ENCODE peak calls at places on chromosomes 7 and 10, in seven cellular contexts. J is HCT116, C is GM12878, R is K562, L is HepG2, V is H1, B is SK-N-SH. S is an unnamed sample.

GRCh38 chr10:71244638-71245419 is 32.5 kb downstream of the UNC5B start:
- DNase-seq in R (no peak), J (no peak), V (no peak), L (no peak), B (peak; percentile 81), C (no peak), S (no peak)

GRCh38 chr10:452512-453504 is 236.7 kb downstream of the DIP2C start:
- DNase-seq in L (no peak), B (peak; percentile 69), V (no peak), R (no peak), J (no peak), C (no peak), S (no peak)

GRCh38 chr7:12623885-12624498 is 53.5 kb downstream of the SCIN start:
- DNase-seq in J (peak; percentile 13), C (no peak), V (no peak), B (peak; percentile 29), L (no peak), R (peak; percentile 28), S (peak; percentile 13)

GRCh38 chr10:59905066-59905734 is 1.2 kb downstream of the CCDC6 start:
- DNase-seq in V (peak; percentile 70), C (no peak), L (no peak), B (peak; percentile 70), J (no peak), R (no peak), S (no peak)

GRCh38 chr7:7898155-7898554 is 70.4 kb upstream of the GLCCI1 start:
- DNase-seq in V (no peak), R (no peak), L (no peak), C (no peak), J (no peak), B (no peak), S (no peak)

GRCh38 chr7:41579961-41580935 is 122.6 kb downstream of the INHBA start:
- DNase-seq in C (no peak), V (no peak), L (no peak), J (no peak), B (no peak), R (no peak), S (no peak)

GRCh38 chr7:31145339-31145738 is 93.2 kb downstream of the ADCYAP1R1 start:
- DNase-seq in C (no peak), B (no peak), J (no peak), L (no peak), V (no peak), R (no peak), S (peak; percentile 35)

GRCh38 chr10:21509391-21510217 is 15.9 kb downstream of the SKIDA1 start:
- DNase-seq in B (no peak), J (no peak), C (no peak), V (peak; percentile 75), L (no peak), R (no peak), S (no peak)

GRCh38 chr10:101032637-101033201 is 1.7 kb downstream of the SFXN3 start:
- DNase-seq in R (no peak), V (no peak), J (peak; percentile 60), B (peak; percentile 83), L (peak; percentile 44), C (no peak), S (no peak)

GRCh38 chr7:34807548-34808340 is 149.7 kb downstream of the NPSR1 start:
- DNase-seq in R (no peak), L (no peak), J (no peak), B (no peak), V (no peak), C (no peak), S (no peak)

GRCh38 chr10:86170255-86171153 is 196.1 kb downstream of the GRID1 start:
- DNase-seq in J (no peak), V (no peak), C (peak; percentile 25), R (no peak), B (no peak), L (no peak), S (no peak)

GRCh38 chr7:101255841-101256240 is 11.0 kb upstream of the FIS1 start:
- DNase-seq in L (no peak), J (no peak), V (no peak), B (no peak), R (no peak), C (no peak), S (no peak)

GRCh38 chr10:60224129-60224705 is 165.5 kb downstream of the ANK3 start:
- DNase-seq in L (no peak), C (no peak), V (no peak), R (no peak), B (peak; percentile 56), J (no peak), S (no peak)

GRCh38 chr7:139708541-139708940 is 69.3 kb downstream of the HIPK2 start:
- DNase-seq in J (no peak), C (peak; percentile 58), B (no peak), L (no peak), V (no peak), R (no peak), S (no peak)

GRCh38 chr7:131691454-131692130 is 135.2 kb upstream of the PODXL start:
- DNase-seq in B (no peak), J (no peak), L (no peak), R (no peak), C (no peak), V (no peak), S (no peak)

DNA sequence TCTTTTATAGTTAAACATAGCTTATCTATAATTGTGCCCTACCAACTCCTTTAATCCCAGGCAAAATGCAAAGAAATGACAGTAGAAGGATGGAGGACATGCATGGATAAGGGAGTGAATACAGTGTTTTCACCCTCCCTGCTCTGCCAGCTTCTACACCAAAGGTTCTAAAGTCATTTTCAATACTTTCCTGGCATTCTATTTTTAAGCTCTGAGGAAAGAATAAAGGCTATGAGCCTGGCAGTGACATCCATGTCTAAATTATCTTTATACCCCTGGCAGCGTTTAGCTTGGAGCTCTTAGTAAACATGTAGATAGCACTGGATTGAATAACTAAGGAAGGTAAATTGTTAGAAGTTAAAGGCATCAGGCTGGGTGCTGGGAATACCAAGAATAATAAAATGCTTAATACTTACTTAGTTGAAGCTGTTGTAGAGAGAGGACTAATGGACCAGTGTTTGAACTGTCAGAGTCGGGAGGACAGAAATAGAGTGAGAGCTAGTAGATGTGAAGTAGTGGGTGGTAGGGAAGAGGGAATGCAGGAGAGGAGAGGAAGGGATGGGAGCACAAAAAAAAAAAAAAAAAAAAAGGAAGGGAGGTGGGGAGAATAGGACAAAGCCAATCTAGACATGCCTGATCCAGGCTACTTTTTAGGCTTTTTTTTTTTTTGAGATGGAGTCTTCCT is 518.9 kb downstream of the GALNT17 start:
- DNase-seq in C (no peak), J (no peak), L (no peak), V (no peak), R (no peak), B (no peak), S (no peak)
- H3K9ac ChIP-seq in C (no peak overlapping the region), J (no peak overlapping the region), L (no peak overlapping the region), V (no peak overlapping the region), R (no peak overlapping the region), B (no peak overlapping the region), S (no peak overlapping the region)

GRCh38 chr10:74821501-74821900 is 4.9 kb upstream of the KAT6B start:
- DNase-seq in R (no peak), V (no peak), B (no peak), C (no peak), J (no peak), L (no peak), S (no peak)

GRCh38 chr10:74822583-74823089 is 3.8 kb upstream of the KAT6B start:
- DNase-seq in R (no peak), B (no peak), J (no peak), L (no peak), V (no peak), C (no peak), S (no peak)

GRCh38 chr10:74824184-74825032 is 2.0 kb upstream of the KAT6B start:
- DNase-seq in V (peak; percentile 55), R (peak; percentile 30), C (no peak), B (peak; percentile 66), L (peak; percentile 15), J (no peak), S (no peak)

GRCh38 chr10:74823791-74824183 is 2.6 kb upstream of the KAT6B start:
- DNase-seq in L (no peak), V (no peak), R (no peak), J (no peak), B (no peak), C (no peak), S (no peak)

GRCh38 chr10:74822101-74822500 is 4.3 kb upstream of the KAT6B start:
- DNase-seq in B (no peak), J (no peak), C (no peak), L (peak; percentile 91), V (no peak), R (no peak), S (no peak)
- TF ChIP-seq YY1 in B (no peak), J (no peak), C (no peak), L (no peak), V (no peak), R (no peak), S (no peak)

GRCh38 chr7:6729492-6730342 is 23.0 kb upstream of the ZNF12 start:
- DNase-seq in V (peak; percentile 93), C (peak; percentile 83), J (peak; percentile 85), B (peak; percentile 98), L (peak; percentile 92), R (peak; percentile 93), S (peak; percentile 97)

GRCh38 chr7:6730343-6730633 is 23.5 kb upstream of the ZNF12 start:
- DNase-seq in C (no peak), J (no peak), L (peak; percentile 18), V (no peak), R (peak; percentile 46), B (no peak), S (no peak)

GRCh38 chr7:6725003-6725402 is 18.3 kb upstream of the ZNF12 start:
- DNase-seq in J (no peak), B (no peak), R (no peak), V (no peak), C (peak; percentile 83), L (no peak), S (no peak)
- H3K9ac ChIP-seq in J (no peak overlapping the region), B (no peak overlapping the region), R (no peak overlapping the region), V (no peak overlapping the region), C (no peak overlapping the region), L (no peak overlapping the region), S (no peak overlapping the region)

DNA sequence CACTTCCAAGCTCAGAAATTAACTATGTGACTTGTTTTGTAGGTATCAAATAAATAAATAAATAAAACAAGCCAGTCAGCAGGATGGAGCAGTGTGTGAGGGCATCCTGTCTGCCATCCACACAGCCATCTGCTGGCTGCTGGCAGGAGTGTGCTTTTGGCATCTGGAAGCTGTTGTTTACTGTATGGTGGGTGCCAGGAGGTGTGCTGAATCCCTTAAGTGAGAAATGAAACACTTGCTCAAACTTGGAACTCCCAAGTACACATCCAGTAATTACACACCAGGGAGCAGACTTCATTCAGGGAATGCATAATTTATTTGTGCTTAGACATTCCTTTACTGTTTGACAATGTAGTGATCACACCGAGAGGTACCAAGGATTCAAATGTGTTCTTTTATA is 16.9 kb upstream of the TAX1BP1 start:
- DNase-seq in V (no peak), C (no peak), L (no peak), B (peak; percentile 60), J (no peak), R (no peak), S (no peak)
- TF ChIP-seq YY1 in V (no peak), C (no peak), L (no peak), B (no peak), J (no peak), R (no peak), S (no peak)

GRCh38 chr7:115494529-115495147 is 535.9 kb downstream of the TFEC start:
- DNase-seq in L (no peak), R (no peak), B (no peak), J (no peak), V (no peak), C (no peak), S (no peak)
- H3K9ac ChIP-seq in L (no peak overlapping the region), R (no peak overlapping the region), B (no peak overlapping the region), J (no peak overlapping the region), V (no peak overlapping the region), C (no peak overlapping the region), S (no peak overlapping the region)